ENCODE peak calls at places on chromosome 9, in six cellular contexts. S, D, O, V, L and Q are unnamed samples.
A peak's percentile ranks its signal among the peaks of the same experiment; 100 is the strongest.

GRCh38 chr9:81492710-81493447 is 196.5 kb downstream of the TLE1 start:
- DNase-seq in D (no peak), L (no peak), V (peak; percentile 95), O (no peak), S (no peak), Q (peak; percentile 100)

GRCh38 chr9:18490591-18491370 is 16.8 kb downstream of the ADAMTSL1 start:
- DNase-seq in V (peak; percentile 89), S (no peak), D (peak; percentile 26), O (no peak), L (no peak), Q (peak; percentile 100)

GRCh38 chr9:129208191-129209091 is 30.4 kb upstream of the IER5L start:
- DNase-seq in V (no peak), L (no peak), O (peak; percentile 38), D (no peak), S (peak; percentile 40), Q (no peak)

GRCh38 chr9:108580021-108580439 is 275.8 kb downstream of the ACTL7B start:
- DNase-seq in V (no peak), S (no peak), L (peak; percentile 59), D (no peak), O (no peak), Q (no peak)

GRCh38 chr9:129320575-129321311 is 142.7 kb upstream of the IER5L start:
- DNase-seq in V (peak; percentile 95), L (peak; percentile 86), S (peak; percentile 76), D (peak; percentile 80), O (peak; percentile 88), Q (peak; percentile 87)

GRCh38 chr9:129240581-129241211 is 62.6 kb upstream of the IER5L start:
- DNase-seq in O (peak; percentile 22), S (no peak), D (no peak), V (no peak), L (no peak), Q (no peak)

GRCh38 chr9:114735732-114736131 is 53.7 kb upstream of the TEX48 start:
- DNase-seq in O (no peak), V (no peak), D (no peak), L (no peak), S (no peak), Q (peak; percentile 48)

GRCh38 chr9:108997112-108997511 is 16.2 kb downstream of the CTNNAL1 start:
- DNase-seq in L (peak; percentile 20), V (no peak), D (no peak), S (no peak), O (no peak), Q (no peak)

GRCh38 chr9:71729816-71730526 is 38.3 kb downstream of the CEMIP2 start:
- DNase-seq in O (no peak), D (no peak), L (no peak), V (no peak), S (no peak), Q (peak; percentile 45)

GRCh38 chr9:129773262-129774048 is 20.6 kb upstream of the PTGES start:
- DNase-seq in O (no peak), V (peak; percentile 90), D (peak; percentile 84), L (no peak), S (no peak), Q (peak; percentile 95)

GRCh38 chr9:112443200-112443599 is 43.4 kb upstream of the KIAA1958 start:
- DNase-seq in S (peak; percentile 16), V (peak; percentile 28), O (no peak), L (no peak), D (peak; percentile 8), Q (peak; percentile 16)

GRCh38 chr9:27447036-27447700 is 76.9 kb upstream of the IFNK start:
- DNase-seq in O (no peak), D (no peak), L (no peak), S (no peak), V (no peak), Q (no peak)

GRCh38 chr9:83382421-83382820 is 155.8 kb downstream of the FRMD3 start:
- DNase-seq in D (no peak), O (no peak), V (no peak), L (no peak), S (no peak), Q (no peak)

GRCh38 chr9:76730795-76731194 is 33.4 kb upstream of the PCA3 start:
- DNase-seq in S (no peak), D (no peak), L (no peak), O (no peak), V (no peak), Q (peak; percentile 16)

GRCh38 chr9:12808569-12808968 is 33.7 kb downstream of the LURAP1L start:
- DNase-seq in S (no peak), O (no peak), L (no peak), V (no peak), D (no peak), Q (no peak)

GRCh38 chr9:97944612-97945011 is 6.6 kb upstream of the HEMGN start:
- DNase-seq in D (no peak), O (no peak), V (no peak), S (no peak), L (no peak), Q (no peak)

GRCh38 chr9:77810637-77811119 is 162.6 kb upstream of the GNA14 start:
- DNase-seq in S (no peak), O (no peak), D (no peak), V (no peak), L (no peak), Q (no peak)

GRCh38 chr9:592225-592624 is 249.3 kb upstream of the DMRT1 start:
- DNase-seq in O (no peak), S (no peak), V (no peak), L (peak; percentile 26), D (peak; percentile 90), Q (no peak)

DNA sequence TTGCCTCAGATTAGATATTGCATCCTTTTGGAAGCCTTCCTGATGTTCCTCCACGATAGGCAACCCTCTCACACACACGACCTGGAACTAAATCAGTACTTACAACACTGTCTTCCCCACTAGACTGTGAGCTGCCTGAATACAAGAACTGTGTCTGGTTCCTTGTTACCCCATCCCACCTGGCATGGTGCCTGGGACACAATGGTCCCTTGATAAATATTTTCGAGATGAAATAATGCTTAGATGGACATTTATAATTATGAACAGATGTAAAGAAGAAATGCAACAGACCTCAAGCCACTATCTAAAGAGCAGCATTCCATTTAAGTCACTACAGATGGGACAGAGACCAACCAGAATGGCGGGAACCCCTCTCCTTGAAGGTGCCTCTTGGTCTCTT is 33.4 kb downstream of the OR1J1 start:
- DNase-seq in V (no peak), D (peak; percentile 35), O (no peak), L (no peak), S (no peak), Q (peak; percentile 60)
- H3K9me3 ChIP-seq in V (no peaks in the 10 kb centered on the region), D (no peaks in the 10 kb centered on the region), O (peaks cover 3% of the 10 kb centered on the region), L (no peaks in the 10 kb centered on the region), S (no peaks in the 10 kb centered on the region), Q (no peaks in the 10 kb centered on the region)

GRCh38 chr9:90766736-90767135 is 34.9 kb upstream of the SYK start:
- DNase-seq in V (no peak), D (no peak), S (no peak), O (no peak), L (no peak), Q (no peak)
- H3K9me3 ChIP-seq in V (peaks cover 38% of the 10 kb centered on the region), D (no peaks in the 10 kb centered on the region), S (no peaks in the 10 kb centered on the region), O (no peaks in the 10 kb centered on the region), L (no peaks in the 10 kb centered on the region), Q (no peaks in the 10 kb centered on the region)

GRCh38 chr9:138075961-138076649 is 198.5 kb downstream of the CACNA1B start:
- DNase-seq in D (no peak), L (no peak), S (no peak), V (no peak), O (no peak), Q (no peak)

GRCh38 chr9:138077126-138077525 is 199.5 kb downstream of the CACNA1B start:
- DNase-seq in O (peak; percentile 35), V (no peak), D (no peak), S (no peak), L (no peak), Q (no peak)

GRCh38 chr9:138077898-138078540 is 200.4 kb downstream of the CACNA1B start:
- DNase-seq in S (no peak), V (no peak), O (no peak), D (no peak), L (no peak), Q (no peak)

GRCh38 chr9:138075496-138075895 is 197.9 kb downstream of the CACNA1B start:
- DNase-seq in D (no peak), S (no peak), V (no peak), O (no peak), L (no peak), Q (no peak)

DNA sequence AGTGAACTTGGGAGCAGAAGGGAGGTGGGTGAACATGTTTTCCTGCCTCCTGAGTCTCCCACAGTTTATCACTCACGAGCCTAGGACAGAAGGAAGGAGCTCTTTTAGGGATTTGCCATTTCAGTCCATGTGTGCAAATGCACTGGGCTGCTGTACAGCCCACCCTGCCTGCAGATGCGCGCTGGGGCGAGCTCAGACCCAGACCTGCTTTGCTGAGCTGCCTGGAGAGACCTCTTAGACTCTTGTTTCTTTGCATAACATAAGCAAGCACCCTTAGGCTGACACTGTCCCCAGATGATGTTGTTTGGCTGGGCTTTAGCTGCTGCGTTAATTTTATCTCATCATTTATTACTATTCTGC is 199.0 kb downstream of the CACNA1B start:
- DNase-seq in L (no peak), S (no peak), V (no peak), D (no peak), O (no peak), Q (no peak)
- H3K9me3 ChIP-seq in L (no peaks in the 10 kb centered on the region), S (no peaks in the 10 kb centered on the region), V (peaks cover 12% of the 10 kb centered on the region), D (no peaks in the 10 kb centered on the region), O (no peaks in the 10 kb centered on the region), Q (no peaks in the 10 kb centered on the region)

GRCh38 chr9:133276923-133277322 is 1.9 kb upstream of the ABO start:
- DNase-seq in S (no peak), D (no peak), V (no peak), O (no peak), L (no peak), Q (no peak)

GRCh38 chr9:133280387-133280786 is 5.4 kb upstream of the ABO start:
- DNase-seq in S (no peak), O (no peak), D (no peak), L (no peak), V (no peak), Q (no peak)

GRCh38 chr9:133276001-133276884 is 1.2 kb upstream of the ABO start:
- DNase-seq in D (no peak), L (no peak), V (no peak), S (no peak), O (no peak), Q (no peak)

GRCh38 chr9:133277467-133277866 is 2.5 kb upstream of the ABO start:
- DNase-seq in L (no peak), D (no peak), S (no peak), O (no peak), V (no peak), Q (no peak)

DNA sequence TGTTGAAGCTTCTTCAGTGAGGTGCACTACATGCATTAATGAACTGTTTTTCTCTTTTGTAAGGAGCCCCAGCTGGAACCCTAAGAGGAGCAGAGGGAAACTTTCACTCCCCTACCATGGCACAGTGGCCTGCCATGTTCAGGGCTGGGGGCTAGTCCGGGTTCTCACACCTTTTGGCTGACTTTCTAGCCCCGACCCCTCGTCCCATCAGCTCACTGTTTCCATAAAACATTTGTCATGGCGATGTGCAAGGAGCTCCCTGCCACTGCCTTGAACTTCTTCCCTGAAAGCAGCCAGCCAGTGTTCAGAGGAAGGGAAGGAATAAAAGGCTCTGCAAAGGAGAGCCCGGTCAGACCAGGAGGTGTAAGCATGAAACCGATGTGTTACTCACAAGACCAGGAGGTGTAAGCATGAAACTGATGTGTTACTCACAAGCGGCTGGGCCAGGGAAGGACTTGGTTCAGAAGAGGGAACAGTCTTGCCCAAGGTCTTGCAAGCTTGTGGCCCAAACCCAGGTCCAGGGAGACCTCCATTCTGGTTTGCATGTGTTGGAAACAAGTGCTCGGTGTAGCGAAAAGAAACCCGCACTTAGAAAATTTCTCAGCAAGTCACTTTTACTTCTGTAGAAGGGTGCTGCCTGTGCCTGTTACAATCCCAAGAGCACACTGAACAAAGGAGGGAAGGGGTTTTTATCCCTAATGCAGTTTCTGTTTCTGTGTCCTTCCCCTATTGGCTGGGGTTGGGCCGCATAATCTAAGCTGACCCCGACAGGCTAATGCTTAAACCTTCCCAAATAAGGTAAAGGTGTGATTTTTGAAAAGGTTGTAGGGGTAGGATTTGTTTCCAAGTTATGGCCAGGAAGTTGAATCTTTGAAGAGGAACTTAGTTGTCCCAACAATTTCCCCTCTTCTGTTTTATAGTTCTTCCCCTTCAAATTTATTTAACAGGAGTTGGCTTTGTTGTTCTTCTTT is 3.4 kb upstream of the ABO start:
- DNase-seq in L (no peak), V (no peak), S (no peak), O (no peak), D (no peak), Q (no peak)
- H3K9me3 ChIP-seq in L (no peaks in the 10 kb centered on the region), V (peaks cover 6% of the 10 kb centered on the region), S (no peaks in the 10 kb centered on the region), O (no peaks in the 10 kb centered on the region), D (no peaks in the 10 kb centered on the region), Q (no peaks in the 10 kb centered on the region)